ENCODE peak calls at places on chromosomes 3 and 15, in six cellular contexts. One of them, this sample, is unnamed.

GRCh38 chr15:92665100-92665555 is 9.6 kb upstream of the FAM174B start:
- DNase-seq in CD8-positive, alpha-beta T cell: no peak
- DNase-seq in A549: no peak
- DNase-seq in mammary epithelial cell: no peak
- DNase-seq in uterus: no peak
- DNase-seq in caudate nucleus: no peak
- DNase-seq in this sample: no peak

GRCh38 chr3:54191220-54191619 is 68.9 kb downstream of the CACNA2D3 start:
- DNase-seq in CD8-positive, alpha-beta T cell: no peak
- DNase-seq in A549: no peak
- DNase-seq in mammary epithelial cell: no peak
- DNase-seq in uterus: no peak
- DNase-seq in caudate nucleus: no peak
- DNase-seq in this sample: no peak

GRCh38 chr3:197503652-197504051 is 52.1 kb downstream of the BDH1 start:
- DNase-seq in CD8-positive, alpha-beta T cell: no peak
- DNase-seq in A549: no peak
- DNase-seq in mammary epithelial cell: no peak
- DNase-seq in uterus: no peak
- DNase-seq in caudate nucleus: no peak
- DNase-seq in this sample: no peak

GRCh38 chr3:47412842-47413520 is 32.2 kb downstream of the PTPN23 start:
- DNase-seq in CD8-positive, alpha-beta T cell: no peak
- DNase-seq in A549: no peak
- DNase-seq in mammary epithelial cell: no peak
- DNase-seq in uterus: no peak
- DNase-seq in caudate nucleus: no peak
- DNase-seq in this sample: no peak

GRCh38 chr3:192207661-192208060 is 519.7 kb downstream of the FGF12 start:
- DNase-seq in CD8-positive, alpha-beta T cell: no peak
- DNase-seq in A549: no peak
- DNase-seq in mammary epithelial cell: no peak
- DNase-seq in uterus: no peak
- DNase-seq in caudate nucleus: no peak
- DNase-seq in this sample: no peak

GRCh38 chr15:74742422-74742821 is 6.2 kb upstream of the CYP1A2 start:
- DNase-seq in CD8-positive, alpha-beta T cell: no peak
- DNase-seq in A549: no peak
- DNase-seq in mammary epithelial cell: no peak
- DNase-seq in uterus: no peak
- DNase-seq in caudate nucleus: no peak
- DNase-seq in this sample: no peak

GRCh38 chr3:184595726-184596125 is 34.1 kb downstream of the EPHB3 start:
- DNase-seq in CD8-positive, alpha-beta T cell: no peak
- DNase-seq in A549: no peak
- DNase-seq in mammary epithelial cell: no peak
- DNase-seq in uterus: no peak
- DNase-seq in caudate nucleus: no peak
- DNase-seq in this sample: no peak

GRCh38 chr15:75620043-75620775 is 5.3 kb downstream of the SNUPN start:
- DNase-seq in CD8-positive, alpha-beta T cell: no peak
- DNase-seq in A549: no peak
- DNase-seq in mammary epithelial cell: peak
- DNase-seq in uterus: peak
- DNase-seq in caudate nucleus: no peak
- DNase-seq in this sample: no peak

GRCh38 chr3:52798978-52799476 is 4.4 kb downstream of the ITIH3 start:
- DNase-seq in CD8-positive, alpha-beta T cell: no peak
- DNase-seq in A549: peak
- DNase-seq in mammary epithelial cell: peak
- DNase-seq in uterus: no peak
- DNase-seq in caudate nucleus: no peak
- DNase-seq in this sample: peak

GRCh38 chr3:20038679-20039078 is 1.6 kb upstream of the KAT2B start:
- DNase-seq in CD8-positive, alpha-beta T cell: no peak
- DNase-seq in A549: no peak
- DNase-seq in mammary epithelial cell: no peak
- DNase-seq in uterus: no peak
- DNase-seq in caudate nucleus: no peak
- DNase-seq in this sample: no peak

GRCh38 chr3:46280105-46280797 is 38.0 kb downstream of the CCR3 start:
- DNase-seq in CD8-positive, alpha-beta T cell: peak
- DNase-seq in A549: no peak
- DNase-seq in mammary epithelial cell: peak
- DNase-seq in uterus: no peak
- DNase-seq in caudate nucleus: no peak
- DNase-seq in this sample: peak

GRCh38 chr3:4744405-4745239 is 234.6 kb upstream of the BHLHE40 start:
- DNase-seq in CD8-positive, alpha-beta T cell: no peak
- DNase-seq in A549: peak
- DNase-seq in mammary epithelial cell: no peak
- DNase-seq in uterus: no peak
- DNase-seq in caudate nucleus: no peak
- DNase-seq in this sample: no peak

GRCh38 chr15:94066811-94067210 is 164.6 kb upstream of the MCTP2 start:
- DNase-seq in CD8-positive, alpha-beta T cell: no peak
- DNase-seq in A549: no peak
- DNase-seq in mammary epithelial cell: no peak
- DNase-seq in uterus: no peak
- DNase-seq in caudate nucleus: no peak
- DNase-seq in this sample: no peak

GRCh38 chr3:58473275-58473674 is 18.6 kb upstream of the KCTD6 start:
- DNase-seq in CD8-positive, alpha-beta T cell: no peak
- DNase-seq in A549: no peak
- DNase-seq in mammary epithelial cell: no peak
- DNase-seq in uterus: no peak
- DNase-seq in caudate nucleus: no peak
- DNase-seq in this sample: no peak

GRCh38 chr15:70197318-70197944 is 99.7 kb upstream of the TLE3 start:
- DNase-seq in CD8-positive, alpha-beta T cell: no peak
- DNase-seq in A549: no peak
- DNase-seq in mammary epithelial cell: peak
- DNase-seq in uterus: no peak
- DNase-seq in caudate nucleus: no peak
- DNase-seq in this sample: no peak
- H3K27ac ChIP-seq in CD8-positive, alpha-beta T cell: no peak
- H3K27ac ChIP-seq in A549: no peak
- H3K27ac ChIP-seq in mammary epithelial cell: peak
- H3K27ac ChIP-seq in uterus: no peak
- H3K27ac ChIP-seq in caudate nucleus: no peak
- H3K27ac ChIP-seq in this sample: peak

GRCh38 chr15:41683955-41684354 is 23.8 kb downstream of the MGA start:
- DNase-seq in CD8-positive, alpha-beta T cell: no peak
- DNase-seq in A549: no peak
- DNase-seq in mammary epithelial cell: no peak
- DNase-seq in uterus: no peak
- DNase-seq in caudate nucleus: no peak
- DNase-seq in this sample: no peak
- H3K27ac ChIP-seq in CD8-positive, alpha-beta T cell: no peak
- H3K27ac ChIP-seq in A549: no peak
- H3K27ac ChIP-seq in mammary epithelial cell: no peak
- H3K27ac ChIP-seq in uterus: no peak
- H3K27ac ChIP-seq in caudate nucleus: no peak
- H3K27ac ChIP-seq in this sample: no peak

GRCh38 chr15:72227192-72227586 is 3.8 kb downstream of the PKM start:
- DNase-seq in CD8-positive, alpha-beta T cell: no peak
- DNase-seq in A549: no peak
- DNase-seq in mammary epithelial cell: peak
- DNase-seq in uterus: peak
- DNase-seq in caudate nucleus: no peak
- DNase-seq in this sample: peak
- H3K27ac ChIP-seq in CD8-positive, alpha-beta T cell: peak
- H3K27ac ChIP-seq in A549: peak
- H3K27ac ChIP-seq in mammary epithelial cell: peak
- H3K27ac ChIP-seq in uterus: peak
- H3K27ac ChIP-seq in caudate nucleus: peak
- H3K27ac ChIP-seq in this sample: peak

GRCh38 chr3:189588818-189589569 is 42.2 kb upstream of the TP63 start:
- DNase-seq in CD8-positive, alpha-beta T cell: no peak
- DNase-seq in A549: peak
- DNase-seq in mammary epithelial cell: peak
- DNase-seq in uterus: no peak
- DNase-seq in caudate nucleus: no peak
- DNase-seq in this sample: peak
- H3K27ac ChIP-seq in CD8-positive, alpha-beta T cell: no peak
- H3K27ac ChIP-seq in A549: peak
- H3K27ac ChIP-seq in mammary epithelial cell: peak
- H3K27ac ChIP-seq in uterus: no peak
- H3K27ac ChIP-seq in caudate nucleus: no peak
- H3K27ac ChIP-seq in this sample: peak

DNA sequence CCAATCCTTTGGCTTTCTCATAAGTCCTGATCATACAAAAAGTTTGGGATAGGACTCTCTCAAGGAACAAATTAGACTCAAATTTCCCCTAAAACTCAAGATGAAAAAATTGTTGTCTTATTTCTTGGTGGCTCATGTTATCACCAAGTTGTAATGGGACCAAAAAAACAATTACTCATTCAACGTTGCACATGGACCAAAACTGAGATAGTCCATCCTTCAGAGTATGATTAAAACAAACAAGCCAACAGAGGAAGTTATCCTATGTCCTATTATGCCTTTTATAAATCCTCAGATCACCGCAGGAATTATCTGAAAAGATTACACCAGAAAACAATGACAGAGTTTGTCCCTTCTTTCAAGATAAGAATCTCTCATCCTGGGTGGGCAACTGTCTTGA is 90.6 kb downstream of the FOXP1 start:
- DNase-seq in CD8-positive, alpha-beta T cell: no peak
- DNase-seq in A549: no peak
- DNase-seq in mammary epithelial cell: no peak
- DNase-seq in uterus: no peak
- DNase-seq in caudate nucleus: no peak
- DNase-seq in this sample: no peak
- H3K27ac ChIP-seq in CD8-positive, alpha-beta T cell: peak
- H3K27ac ChIP-seq in A549: no peak
- H3K27ac ChIP-seq in mammary epithelial cell: no peak
- H3K27ac ChIP-seq in uterus: no peak
- H3K27ac ChIP-seq in caudate nucleus: no peak
- H3K27ac ChIP-seq in this sample: no peak

GRCh38 chr15:80527961-80528360 is 123.8 kb downstream of the ARNT2 start:
- DNase-seq in CD8-positive, alpha-beta T cell: no peak
- DNase-seq in A549: no peak
- DNase-seq in mammary epithelial cell: no peak
- DNase-seq in uterus: no peak
- DNase-seq in caudate nucleus: no peak
- DNase-seq in this sample: no peak

GRCh38 chr15:80527406-80527805 is 123.2 kb downstream of the ARNT2 start:
- DNase-seq in CD8-positive, alpha-beta T cell: no peak
- DNase-seq in A549: no peak
- DNase-seq in mammary epithelial cell: no peak
- DNase-seq in uterus: no peak
- DNase-seq in caudate nucleus: no peak
- DNase-seq in this sample: no peak

GRCh38 chr15:80533934-80534333 is 129.8 kb downstream of the ARNT2 start:
- DNase-seq in CD8-positive, alpha-beta T cell: no peak
- DNase-seq in A549: no peak
- DNase-seq in mammary epithelial cell: no peak
- DNase-seq in uterus: no peak
- DNase-seq in caudate nucleus: no peak
- DNase-seq in this sample: no peak

GRCh38 chr15:80530737-80531365 is 126.7 kb downstream of the ARNT2 start:
- DNase-seq in CD8-positive, alpha-beta T cell: no peak
- DNase-seq in A549: no peak
- DNase-seq in mammary epithelial cell: no peak
- DNase-seq in uterus: no peak
- DNase-seq in caudate nucleus: no peak
- DNase-seq in this sample: no peak

GRCh38 chr15:80531388-80532184 is 127.4 kb downstream of the ARNT2 start:
- DNase-seq in CD8-positive, alpha-beta T cell: no peak
- DNase-seq in A549: no peak
- DNase-seq in mammary epithelial cell: no peak
- DNase-seq in uterus: no peak
- DNase-seq in caudate nucleus: no peak
- DNase-seq in this sample: no peak
- H3K27ac ChIP-seq in CD8-positive, alpha-beta T cell: no peak
- H3K27ac ChIP-seq in A549: no peak
- H3K27ac ChIP-seq in mammary epithelial cell: no peak
- H3K27ac ChIP-seq in uterus: no peak
- H3K27ac ChIP-seq in caudate nucleus: no peak
- H3K27ac ChIP-seq in this sample: no peak